ENCODE peak calls at places on chromosome 13, in six cellular contexts. One of them, this sample, is unnamed.

GRCh38 chr13:23547000-23547590 is 23.1 kb upstream of the TNFRSF19 start:
- DNase-seq in testis: peak
- DNase-seq in DMS153: no peak
- DNase-seq in NCI-H1436: no peak
- DNase-seq in lung microvascular endothelial cell: no peak
- DNase-seq in KBM-7: no peak
- DNase-seq in this sample: peak

GRCh38 chr13:104757712-104758111 is 1691.5 kb upstream of the SLC10A2 start:
- DNase-seq in lung microvascular endothelial cell: no peak
- DNase-seq in KBM-7: no peak
- DNase-seq in NCI-H1436: no peak
- DNase-seq in DMS153: no peak
- DNase-seq in testis: no peak
- DNase-seq in this sample: no peak

GRCh38 chr13:94280845-94281244 is 198.6 kb downstream of the DCT start:
- DNase-seq in lung microvascular endothelial cell: no peak
- DNase-seq in testis: no peak
- DNase-seq in DMS153: no peak
- DNase-seq in KBM-7: no peak
- DNase-seq in NCI-H1436: no peak
- DNase-seq in this sample: no peak

GRCh38 chr13:114105351-114106225 is 26.8 kb downstream of the RASA3 start:
- DNase-seq in DMS153: no peak
- DNase-seq in lung microvascular endothelial cell: no peak
- DNase-seq in NCI-H1436: no peak
- DNase-seq in testis: no peak
- DNase-seq in KBM-7: no peak
- DNase-seq in this sample: no peak

GRCh38 chr13:91169641-91170040 is 177.8 kb upstream of the MIR17HG start:
- DNase-seq in DMS153: no peak
- DNase-seq in KBM-7: no peak
- DNase-seq in lung microvascular endothelial cell: no peak
- DNase-seq in testis: no peak
- DNase-seq in NCI-H1436: no peak
- DNase-seq in this sample: no peak

GRCh38 chr13:90445179-90445578 is 902.3 kb upstream of the MIR17HG start:
- DNase-seq in NCI-H1436: no peak
- DNase-seq in KBM-7: no peak
- DNase-seq in lung microvascular endothelial cell: peak
- DNase-seq in DMS153: no peak
- DNase-seq in testis: no peak
- DNase-seq in this sample: peak

GRCh38 chr13:27923794-27924528 is 4.2 kb downstream of the PDX1 start:
- DNase-seq in KBM-7: no peak
- DNase-seq in DMS153: no peak
- DNase-seq in testis: peak
- DNase-seq in NCI-H1436: no peak
- DNase-seq in lung microvascular endothelial cell: no peak
- DNase-seq in this sample: no peak

GRCh38 chr13:111492341-111492945 is 172.0 kb downstream of the TEX29 start:
- DNase-seq in NCI-H1436: no peak
- DNase-seq in testis: no peak
- DNase-seq in lung microvascular endothelial cell: no peak
- DNase-seq in DMS153: no peak
- DNase-seq in KBM-7: no peak
- DNase-seq in this sample: no peak

GRCh38 chr13:79779761-79780160 is 298.8 kb downstream of the NDFIP2 start:
- DNase-seq in KBM-7: no peak
- DNase-seq in testis: no peak
- DNase-seq in NCI-H1436: no peak
- DNase-seq in DMS153: peak
- DNase-seq in lung microvascular endothelial cell: no peak
- DNase-seq in this sample: peak

GRCh38 chr13:50085063-50085462 is 69.8 kb downstream of the KCNRG start:
- DNase-seq in lung microvascular endothelial cell: peak
- DNase-seq in DMS153: no peak
- DNase-seq in NCI-H1436: no peak
- DNase-seq in testis: no peak
- DNase-seq in KBM-7: peak
- DNase-seq in this sample: peak

GRCh38 chr13:27599845-27600553 is 20.3 kb downstream of the LNX2 start:
- DNase-seq in lung microvascular endothelial cell: peak
- DNase-seq in KBM-7: no peak
- DNase-seq in testis: no peak
- DNase-seq in NCI-H1436: no peak
- DNase-seq in DMS153: no peak
- DNase-seq in this sample: peak

GRCh38 chr13:33401238-33401637 is 115.7 kb upstream of the STARD13 start:
- DNase-seq in testis: no peak
- DNase-seq in NCI-H1436: peak
- DNase-seq in KBM-7: no peak
- DNase-seq in DMS153: peak
- DNase-seq in lung microvascular endothelial cell: peak
- DNase-seq in this sample: no peak

GRCh38 chr13:46386426-46386995 is 541 bp downstream of the RUBCNL start:
- DNase-seq in lung microvascular endothelial cell: no peak
- DNase-seq in testis: peak
- DNase-seq in NCI-H1436: no peak
- DNase-seq in KBM-7: no peak
- DNase-seq in DMS153: no peak
- DNase-seq in this sample: peak

This sample was measured in cardiac muscle cell.